ENCODE peak calls at places on chromosomes 1 and 21, in seven cellular contexts. J, T, Z, X, I, S and L are unnamed samples.

GRCh38 chr1:179955318-179955638 is 668 bp downstream of the CEP350 start:
- DNase-seq in J (no peak), T (no peak), Z (no peak), X (no peak), I (no peak), S (no peak), L (no peak)

GRCh38 chr1:232432313-232432712 is 197.6 kb downstream of the SIPA1L2 start:
- DNase-seq in J (no peak), T (no peak), Z (peak; percentile 45), X (no peak), I (no peak), S (no peak), L (no peak)

GRCh38 chr1:81607886-81608285 is 192.8 kb upstream of the ADGRL2 start:
- DNase-seq in J (no peak), T (no peak), Z (no peak), X (no peak), I (no peak), S (no peak), L (no peak)

GRCh38 chr1:206094024-206094423 is 23.2 kb downstream of the AVPR1B start:
- DNase-seq in J (no peak), T (no peak), Z (no peak), X (no peak), I (no peak), S (no peak), L (no peak)

GRCh38 chr1:169348356-169349036 is 19.1 kb downstream of the NME7 start:
- DNase-seq in J (peak; percentile 84), T (peak; percentile 56), Z (no peak), X (peak; percentile 45), I (no peak), S (peak; percentile 41), L (no peak)

GRCh38 chr1:184658033-184658432 is 96.6 kb downstream of the EDEM3 start:
- DNase-seq in J (no peak), T (no peak), Z (no peak), X (no peak), I (no peak), S (no peak), L (no peak)

GRCh38 chr1:92317836-92318493 is 19.1 kb downstream of the RPAP2 start:
- DNase-seq in J (no peak), T (no peak), Z (no peak), X (no peak), I (no peak), S (no peak), L (no peak)

GRCh38 chr1:171142451-171143121 is 42.5 kb upstream of the FMO2 start:
- DNase-seq in J (no peak), T (peak; percentile 47), Z (no peak), X (no peak), I (peak; percentile 39), S (peak; percentile 23), L (no peak)

GRCh38 chr1:212139526-212140137 is 104.1 kb downstream of the DTL start:
- DNase-seq in J (no peak), T (no peak), Z (peak; percentile 31), X (no peak), I (no peak), S (no peak), L (no peak)

GRCh38 chr21:46297311-46298082 is 11.4 kb downstream of the YBEY start:
- DNase-seq in J (no peak), T (no peak), Z (peak; percentile 41), X (no peak), I (no peak), S (peak; percentile 34), L (no peak)

GRCh38 chr1:43002766-43003165 is 44.1 kb upstream of the SLC2A1 start:
- DNase-seq in J (no peak), T (no peak), Z (no peak), X (no peak), I (no peak), S (no peak), L (no peak)

GRCh38 chr1:9473032-9473792 is 66.1 kb upstream of the SLC25A33 start:
- DNase-seq in J (no peak), T (peak; percentile 80), Z (peak; percentile 59), X (no peak), I (peak; percentile 79), S (peak; percentile 76), L (no peak)

GRCh38 chr1:93988634-93989350 is 79.6 kb upstream of the GCLM start:
- DNase-seq in J (no peak), T (no peak), Z (no peak), X (no peak), I (no peak), S (no peak), L (no peak)

GRCh38 chr1:24901791-24902470 is 28.1 kb downstream of the RUNX3 start:
- DNase-seq in J (no peak), T (peak; percentile 47), Z (no peak), X (no peak), I (peak; percentile 44), S (no peak), L (no peak)

GRCh38 chr1:59100975-59101374 is 195.9 kb upstream of the FGGY start:
- DNase-seq in J (no peak), T (no peak), Z (no peak), X (no peak), I (no peak), S (no peak), L (no peak)

GRCh38 chr1:19169642-19170041 is 40.4 kb downstream of the UBR4 start:
- DNase-seq in J (no peak), T (no peak), Z (no peak), X (no peak), I (no peak), S (no peak), L (no peak)

GRCh38 chr1:158067651-158068050 is 74.2 kb downstream of the KIRREL1 start:
- DNase-seq in J (no peak), T (no peak), Z (no peak), X (no peak), I (peak; percentile 59), S (peak; percentile 21), L (no peak)

GRCh38 chr1:225944951-225945350 is 3.9 kb upstream of the LEFTY2 start:
- DNase-seq in J (peak; percentile 79), T (no peak), Z (no peak), X (no peak), I (no peak), S (no peak), L (no peak)

GRCh38 chr1:173864179-173864867 is 3.5 kb downstream of the GAS5 start:
- DNase-seq in J (no peak), T (no peak), Z (no peak), X (no peak), I (no peak), S (no peak), L (no peak)

GRCh38 chr1:36879613-36880012 is 154.7 kb downstream of the GRIK3 start:
- DNase-seq in J (no peak), T (no peak), Z (no peak), X (no peak), I (no peak), S (peak; percentile 8), L (no peak)

GRCh38 chr1:45746922-45747321 is 3.5 kb downstream of the IPP start:
- DNase-seq in J (no peak), T (no peak), Z (no peak), X (no peak), I (no peak), S (no peak), L (no peak)

DNA sequence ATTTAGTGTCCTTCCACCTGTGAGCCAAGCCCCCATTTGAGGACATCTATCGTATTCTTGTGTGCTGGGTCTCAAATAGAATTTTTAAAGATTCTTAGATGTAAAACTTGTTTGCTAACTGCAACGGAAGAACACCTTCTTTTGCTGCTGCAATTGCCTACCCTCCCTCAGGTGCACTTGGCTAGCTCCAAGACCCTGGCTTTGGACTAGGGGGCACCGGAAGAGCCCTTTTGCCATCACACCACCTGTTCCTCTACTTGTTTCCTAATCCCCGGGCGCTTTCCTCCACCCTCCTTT is 1.1 kb upstream of the HMGN2 start:
- DNase-seq in J (peak; percentile 54), T (no peak), Z (no peak), X (no peak), I (no peak), S (no peak), L (no peak)
- H3K4me3 ChIP-seq in J (peak overlapping the region; percentile 72), T (peak overlapping the region; percentile 99), Z (peak overlapping the region; percentile 98), X (peak overlapping the region; percentile 78), I (no peak overlapping the region), S (peak overlapping the region; percentile 94), L (peak overlapping the region; percentile 93)

GRCh38 chr1:76572229-76572628 is 295.1 kb upstream of the ST6GALNAC5 start:
- DNase-seq in J (no peak), T (no peak), Z (no peak), X (no peak), I (no peak), S (no peak), L (no peak)

GRCh38 chr1:76576876-76577817 is 290.1 kb upstream of the ST6GALNAC5 start:
- DNase-seq in J (no peak), T (no peak), Z (no peak), X (no peak), I (no peak), S (no peak), L (no peak)

GRCh38 chr1:76568839-76569238 is 298.4 kb upstream of the ST6GALNAC5 start:
- DNase-seq in J (no peak), T (no peak), Z (no peak), X (no peak), I (no peak), S (no peak), L (no peak)

GRCh38 chr1:76571248-76571647 is 296.0 kb upstream of the ST6GALNAC5 start:
- DNase-seq in J (no peak), T (no peak), Z (no peak), X (no peak), I (no peak), S (no peak), L (no peak)
- H3K4me1 ChIP-seq in J (no peaks in the 10 kb centered on the region), T (no peaks in the 10 kb centered on the region), Z (no peaks in the 10 kb centered on the region), X (no peaks in the 10 kb centered on the region), I (no peaks in the 10 kb centered on the region), S (no peaks in the 10 kb centered on the region), L (no peaks in the 10 kb centered on the region)

DNA sequence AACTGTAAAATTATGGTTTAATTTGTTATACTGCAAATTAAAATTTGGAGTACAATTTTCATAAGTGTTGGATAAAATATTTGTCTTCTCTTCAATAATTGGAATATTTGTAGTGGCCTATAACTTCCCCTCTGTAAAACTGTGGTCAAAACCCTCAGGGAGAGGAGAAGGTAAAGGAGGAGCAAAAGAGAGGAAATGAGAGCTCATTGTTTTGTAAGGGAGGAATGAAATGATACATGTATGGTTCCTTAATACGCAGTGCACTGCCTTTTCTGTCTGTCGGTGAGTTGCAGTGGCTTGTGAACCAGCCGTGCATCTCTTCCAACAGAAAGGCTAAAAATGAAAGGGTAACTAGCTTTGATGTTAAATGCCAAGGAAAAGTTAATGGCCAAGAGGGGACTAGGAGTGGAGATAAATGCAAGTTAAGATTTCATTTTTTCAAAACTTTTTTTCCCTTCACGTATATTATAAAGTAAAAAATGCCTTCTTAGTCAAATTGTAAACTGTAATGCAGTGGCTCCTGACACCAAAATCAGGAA is 26.4 kb downstream of the LRRC8D start:
- DNase-seq in J (no peak), T (no peak), Z (no peak), X (no peak), I (no peak), S (no peak), L (no peak)
- H3K27ac ChIP-seq in J (peak overlapping the region; percentile 63), T (no peak overlapping the region), Z (no peak overlapping the region), X (no peak overlapping the region), I (no peak overlapping the region), S (no peak overlapping the region), L (no peak overlapping the region)

GRCh38 chr1:125085720-125086591 is 3901.2 kb downstream of the SRGAP2C start:
- DNase-seq in J (no peak), T (no peak), Z (no peak), X (no peak), I (no peak), S (no peak), L (no peak)

DNA sequence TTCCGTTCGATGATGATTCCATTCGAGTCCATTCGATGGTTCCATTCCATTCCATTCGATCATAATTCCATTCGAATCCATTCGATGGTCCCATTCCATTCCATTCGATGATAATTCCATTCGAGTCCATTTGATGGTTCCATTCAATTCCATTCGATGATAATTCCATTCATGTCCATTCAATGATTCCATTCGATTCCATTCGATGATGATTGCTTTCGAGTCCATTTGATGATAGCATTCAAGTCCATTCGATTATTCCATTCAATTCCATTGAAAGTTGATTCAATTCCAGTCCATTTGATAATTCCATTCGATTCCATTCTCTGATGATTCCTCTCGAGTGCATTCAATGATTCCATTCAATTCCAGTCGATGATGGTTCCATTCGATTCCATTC is 3895.3 kb downstream of the SRGAP2C start:
- DNase-seq in J (no peak), T (no peak), Z (no peak), X (no peak), I (no peak), S (no peak), L (no peak)
- H3K4me3 ChIP-seq in J (peak overlapping the region; percentile 7), T (no peak overlapping the region), Z (no peak overlapping the region), X (no peak overlapping the region), I (no peak overlapping the region), S (no peak overlapping the region), L (no peak overlapping the region)